ENCODE peak calls at places on chromosomes 2 and 18, in eight cellular contexts. I, M, Q, C, T, O, U and X are unnamed samples.

GRCh38 chr2:134663451-134663850 is 55.3 kb downstream of the TMEM163 start:
- DNase-seq in I (no peak), M (no peak), Q (no peak), C (no peak), T (no peak), O (no peak), U (no peak), X (no peak)

GRCh38 chr18:1511619-1512311 is 607.1 kb downstream of the ADCYAP1 start:
- DNase-seq in I (no peak), M (no peak), Q (no peak), C (no peak), T (no peak), O (no peak), U (no peak), X (no peak)

GRCh38 chr2:20599861-20600461 is 50.9 kb downstream of the HS1BP3 start:
- DNase-seq in I (no peak), M (no peak), Q (no peak), C (peak; percentile 24), T (peak; percentile 6), O (peak; percentile 95), U (no peak), X (no peak)

GRCh38 chr2:236668531-236668969 is 98.9 kb downstream of the ACKR3 start:
- DNase-seq in I (no peak), M (no peak), Q (no peak), C (no peak), T (no peak), O (no peak), U (no peak), X (peak; percentile 57)

GRCh38 chr2:234840336-234840735 is 111.5 kb upstream of the SH3BP4 start:
- DNase-seq in I (no peak), M (no peak), Q (no peak), C (peak; percentile 46), T (peak; percentile 9), O (peak; percentile 45), U (no peak), X (peak; percentile 62)

GRCh38 chr2:96533292-96534073 is 3.1 kb upstream of the ARID5A start:
- DNase-seq in I (peak; percentile 61), M (no peak), Q (peak; percentile 95), C (peak; percentile 91), T (peak; percentile 66), O (peak; percentile 94), U (no peak), X (peak; percentile 97)

GRCh38 chr2:220787251-220787650 is 784.9 kb downstream of the EPHA4 start:
- DNase-seq in I (no peak), M (no peak), Q (no peak), C (no peak), T (no peak), O (no peak), U (no peak), X (no peak)

GRCh38 chr2:240579771-240580614 is 6.5 kb upstream of the CAPN10 start:
- DNase-seq in I (peak; percentile 87), M (no peak), Q (no peak), C (peak; percentile 63), T (peak; percentile 84), O (no peak), U (peak; percentile 74), X (peak; percentile 89)

GRCh38 chr2:24241528-24241927 is 66.7 kb downstream of the FAM228A start:
- DNase-seq in I (no peak), M (no peak), Q (no peak), C (no peak), T (no peak), O (no peak), U (no peak), X (no peak)

GRCh38 chr18:13026583-13027270 is 35.6 kb downstream of the CEP192 start:
- DNase-seq in I (peak; percentile 27), M (no peak), Q (no peak), C (no peak), T (no peak), O (peak; percentile 77), U (no peak), X (no peak)